ENCODE peak calls at places on chromosome X, in four cellular contexts. G, X, U and C are unnamed samples.

GRCh38 chrX:131287556-131288179 is 1.4 kb downstream of the IGSF1 start:
- DNase-seq in G (peak), U (no peak), X (no peak), C (no peak)

GRCh38 chrX:53116101-53116500 is 22.2 kb downstream of the KANTR start:
- DNase-seq in G (no peak), X (no peak), U (no peak), C (no peak)

GRCh38 chrX:15761564-15762191 is 23.6 kb downstream of the CA5B start:
- DNase-seq in X (peak), G (no peak), U (peak), C (peak)

GRCh38 chrX:17323397-17323796 is 51.6 kb upstream of the NHS start:
- DNase-seq in G (no peak), X (no peak), U (no peak), C (no peak)

GRCh38 chrX:23202316-23202715 is 132.3 kb upstream of the PTCHD1 start:
- DNase-seq in X (no peak), U (no peak), G (no peak), C (no peak)

GRCh38 chrX:151633157-151633556 is 62.1 kb upstream of the PRRG3 start:
- DNase-seq in G (peak), U (no peak), X (peak), C (no peak)

GRCh38 chrX:626745-627509 is 3.7 kb upstream of the SHOX start:
- DNase-seq in G (no peak), X (no peak), U (no peak), C (no peak)

GRCh38 chrX:139762400-139763183 is 54.6 kb upstream of the MCF2 start:
- DNase-seq in G (no peak), X (no peak), U (no peak), C (no peak)

GRCh38 chrX:127259742-127260141 is 440.2 kb downstream of the PRR32 start:
- DNase-seq in U (no peak), G (no peak), X (no peak), C (no peak)

GRCh38 chrX:29397506-29397905 is 810.3 kb downstream of the IL1RAPL1 start:
- DNase-seq in X (no peak), G (no peak), U (no peak), C (no peak)

GRCh38 chrX:97446298-97446882 is 562.7 kb downstream of the RPA4 start:
- DNase-seq in U (no peak), G (no peak), X (no peak), C (no peak)

GRCh38 chrX:102765217-102765616 is 44.7 kb downstream of the GPRASP3 start:
- DNase-seq in U (no peak), G (no peak), X (no peak), C (no peak)

GRCh38 chrX:26375346-26375745 is 159.4 kb downstream of the MAGEB5 start:
- DNase-seq in G (no peak), U (no peak), X (no peak), C (no peak)

GRCh38 chrX:17605676-17606075 is 131.6 kb upstream of the SCML1 start:
- DNase-seq in X (no peak), U (no peak), G (no peak), C (no peak)

GRCh38 chrX:126165721-126166401 is at the start of gene DCAF12L2:
- DNase-seq in G (no peak), X (no peak), U (peak), C (no peak)

GRCh38 chrX:95056901-95057300 is 1382.9 kb downstream of the FAM133A start:
- DNase-seq in G (no peak), U (no peak), X (peak), C (no peak)

GRCh38 chrX:24515447-24515846 is 50.4 kb downstream of the PDK3 start:
- DNase-seq in U (no peak), X (peak), G (no peak), C (no peak)

GRCh38 chrX:132636080-132636479 is 147.2 kb upstream of the MBNL3 start:
- DNase-seq in G (no peak), X (no peak), U (no peak), C (no peak)

GRCh38 chrX:132740316-132741123 is 217.9 kb downstream of the HS6ST2 start:
- DNase-seq in X (no peak), U (no peak), G (no peak), C (no peak)

GRCh38 chrX:56219702-56220101 is 12.5 kb upstream of the KLF8 start:
- DNase-seq in G (peak), X (no peak), U (no peak), C (no peak)

GRCh38 chrX:131729295-131729694 is 185.4 kb downstream of the OR13H1 start:
- DNase-seq in G (no peak), X (no peak), U (no peak), C (peak)

GRCh38 chrX:63430026-63430425 is 78.9 kb upstream of the SPIN4 start:
- DNase-seq in X (no peak), G (no peak), U (no peak), C (no peak)

GRCh38 chrX:30183554-30183953 is 31.8 kb upstream of the MAGEB2 start:
- DNase-seq in X (no peak), U (no peak), G (no peak), C (no peak)

GRCh38 chrX:17706676-17707075 is 30.6 kb upstream of the SCML1 start:
- DNase-seq in G (peak), U (no peak), X (no peak), C (no peak)

GRCh38 chrX:153766098-153766817 is 2.2 kb downstream of the PLXNB3 start:
- DNase-seq in U (no peak), X (peak), G (peak), C (no peak)

GRCh38 chrX:20393944-20394343 is 127.2 kb upstream of the RPS6KA3 start:
- DNase-seq in U (no peak), G (peak), X (no peak), C (no peak)

GRCh38 chrX:119852410-119853353 is at the start of gene UPF3B:
- DNase-seq in X (peak), G (peak), U (peak), C (peak)

DNA sequence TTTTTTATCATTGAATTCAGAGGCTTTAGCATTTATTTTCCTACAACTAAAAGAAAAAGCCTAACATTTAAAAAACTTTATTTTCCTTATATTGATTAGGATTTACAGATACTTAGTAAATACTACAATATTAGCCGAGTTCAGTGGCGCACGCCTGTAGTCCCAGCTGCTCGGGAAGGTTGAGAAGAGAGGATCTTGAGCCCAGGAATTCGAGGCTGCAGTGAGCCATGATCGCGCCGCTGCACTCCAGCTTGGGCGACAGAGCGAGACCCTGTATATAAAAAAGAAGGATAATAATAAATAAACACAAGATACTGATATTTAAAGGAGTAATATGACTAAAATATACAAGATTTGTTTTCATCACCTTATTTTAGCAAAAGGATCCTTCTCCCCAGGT is 686 bp upstream of the UPF3B start:
- DNase-seq in G (no peak), U (no peak), X (peak), C (no peak)
- TF ChIP-seq SP1 in G (no peak), U (no peak), X (no peak), C (no peak)

GRCh38 chrX:41596586-41596985 is 92.2 kb upstream of the GPR34 start:
- DNase-seq in G (no peak), X (no peak), U (no peak), C (no peak)
- TF ChIP-seq SP1 in G (no peak), X (no peak), U (no peak), C (no peak)

GRCh38 chrX:31713120-31713519 is 641.3 kb upstream of the FTHL17 start:
- DNase-seq in G (no peak), X (no peak), U (no peak), C (no peak)
- TF ChIP-seq SP1 in G (no peak), X (no peak), U (no peak), C (no peak)

GRCh38 chrX:72358313-72358712 is 52.6 kb upstream of the CITED1 start:
- DNase-seq in U (no peak), G (no peak), X (no peak), C (no peak)
- TF ChIP-seq SP1 in U (no peak), G (no peak), X (no peak), C (no peak)

DNA sequence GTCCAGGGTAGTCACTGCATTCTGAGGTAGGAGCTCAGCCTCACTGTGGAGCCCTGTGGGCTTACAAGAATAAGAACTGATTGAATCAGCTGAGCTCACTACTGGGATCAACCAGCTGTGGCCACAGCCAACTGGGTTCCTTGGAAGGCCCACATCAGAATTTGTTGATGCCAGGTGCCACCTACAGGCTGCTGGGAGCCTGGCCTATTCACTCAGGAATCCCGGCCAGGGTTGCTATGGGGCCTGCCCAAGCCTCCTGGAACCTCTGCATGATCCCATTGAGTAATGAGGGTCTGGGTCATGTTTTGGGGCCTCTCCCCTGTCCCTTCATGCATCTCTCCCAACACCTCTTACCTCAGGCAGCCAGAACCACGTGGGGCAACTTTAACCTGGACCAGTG is 53.9 kb upstream of the KIAA1210 start:
- DNase-seq in U (peak), G (peak), X (no peak), C (peak)
- TF ChIP-seq SP1 in U (no peak), G (no peak), X (no peak), C (no peak)

GRCh38 chrX:135086197-135086854 is 34.0 kb downstream of the ETDB start:
- DNase-seq in X (peak), G (peak), U (no peak), C (peak)
- TF ChIP-seq SP1 in X (no peak), G (no peak), U (no peak), C (no peak)

GRCh38 chrX:38750551-38750950 is 50.7 kb upstream of the MID1IP1 start:
- DNase-seq in G (no peak), X (no peak), U (no peak), C (no peak)

GRCh38 chrX:38755319-38755718 is 45.9 kb upstream of the MID1IP1 start:
- DNase-seq in G (no peak), U (no peak), X (no peak), C (no peak)

GRCh38 chrX:38754102-38754790 is 47.0 kb upstream of the MID1IP1 start:
- DNase-seq in G (peak), U (peak), X (peak), C (peak)
- TF ChIP-seq SP1 in G (no peak), U (no peak), X (no peak), C (no peak)

GRCh38 chrX:31420302-31420701 is 348.5 kb upstream of the FTHL17 start:
- DNase-seq in U (no peak), X (no peak), G (no peak), C (no peak)

GRCh38 chrX:31420711-31421151 is 348.9 kb upstream of the FTHL17 start:
- DNase-seq in U (no peak), X (no peak), G (no peak), C (no peak)

GRCh38 chrX:31421441-31421840 is 349.6 kb upstream of the FTHL17 start:
- DNase-seq in X (no peak), U (no peak), G (no peak), C (no peak)

DNA sequence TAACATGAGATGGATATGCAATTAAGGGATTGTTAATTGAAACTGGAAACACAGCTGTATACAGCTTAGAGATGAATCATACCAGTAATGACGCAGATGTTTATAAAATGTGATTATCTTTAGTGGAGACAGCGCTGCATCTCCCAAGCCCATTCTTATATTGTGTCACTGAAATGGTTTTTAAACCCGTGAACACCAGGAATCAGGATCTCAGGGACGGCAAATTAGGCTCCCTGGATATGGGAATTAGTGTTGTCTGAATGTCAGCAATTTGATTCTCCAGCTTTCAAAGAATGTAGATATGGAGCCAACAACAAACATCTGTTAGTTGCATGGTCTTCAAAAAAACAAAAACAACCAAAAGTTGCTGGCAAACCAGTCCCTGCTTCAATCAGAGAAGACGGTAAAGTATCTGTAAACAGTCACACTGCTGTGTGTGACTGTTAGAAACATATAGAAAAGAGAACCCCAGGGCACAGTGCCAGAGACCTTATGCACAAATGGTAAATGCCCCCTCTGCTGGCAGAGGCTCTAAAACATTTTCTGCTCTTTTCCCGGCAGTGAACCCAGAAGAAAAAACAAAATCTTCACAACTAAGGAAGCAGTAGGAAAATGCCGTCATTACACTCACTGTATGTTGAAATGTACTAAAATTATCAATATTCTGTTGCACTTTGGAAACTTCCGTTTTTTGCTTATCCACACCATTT is 351.9 kb upstream of the FTHL17 start:
- DNase-seq in G (peak), U (peak), X (peak), C (peak)
- TF ChIP-seq SP1 in G (no peak), U (no peak), X (no peak), C (no peak)

DNA sequence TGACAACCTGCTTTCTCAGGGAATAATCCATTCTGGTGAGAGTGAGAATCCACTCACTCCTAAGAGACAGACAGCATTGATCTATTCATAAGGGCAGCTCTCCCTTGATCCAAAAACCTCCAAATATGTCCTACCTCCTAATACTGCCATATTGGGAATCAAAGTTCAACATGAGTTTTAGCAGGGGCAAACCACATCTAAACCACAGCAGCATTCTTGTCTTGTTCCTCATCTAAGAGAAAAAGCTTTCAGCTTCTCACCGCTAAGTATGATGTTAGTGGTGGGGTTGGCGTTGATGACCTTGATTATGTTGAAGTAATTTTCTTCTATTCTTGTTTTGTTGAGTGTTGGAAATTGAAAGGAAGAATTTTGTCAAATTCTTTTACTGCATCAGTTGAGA is 69.6 kb downstream of the SERTM2 start:
- DNase-seq in G (no peak), X (no peak), U (no peak), C (no peak)
- TF ChIP-seq SP1 in G (no peak), X (no peak), U (no peak), C (no peak)